ENCODE peak calls at places on chromosomes 16 and 17, in four cellular contexts. K is A549, G is IMR-90, N is SK-N-SH. B is an unnamed sample.
A peak's percentile ranks its signal among the peaks of the same experiment; 100 is the strongest.

GRCh38 chr16:55257971-55258613 is 65.9 kb upstream of the IRX6 start:
- DNase-seq in G (peak; percentile 26), N (peak; percentile 45), K (no peak), B (peak; percentile 41)

GRCh38 chr16:12290165-12290564 is 313.6 kb downstream of the SNX29 start:
- DNase-seq in K (no peak), G (no peak), N (no peak), B (no peak)

GRCh38 chr17:69466905-69467630 is 52.6 kb downstream of the MAP2K6 start:
- DNase-seq in N (peak; percentile 50), G (peak; percentile 62), K (no peak), B (peak; percentile 12)

GRCh38 chr16:12462690-12463646 is 340.7 kb downstream of the CPPED1 start:
- DNase-seq in K (no peak), N (no peak), G (peak; percentile 82), B (no peak)

GRCh38 chr16:65414284-65414984 is 292.6 kb upstream of the CDH11 start:
- DNase-seq in N (peak; percentile 20), G (peak; percentile 87), K (no peak), B (no peak)

GRCh38 chr16:3158014-3158497 is 23.2 kb downstream of the ZNF213 start:
- DNase-seq in N (peak; percentile 73), G (no peak), K (no peak), B (no peak)

GRCh38 chr16:9124444-9124843 is 33.0 kb downstream of the HAPSTR1 start:
- DNase-seq in G (no peak), K (no peak), N (no peak), B (no peak)

GRCh38 chr17:45315583-45316270 is 1.1 kb downstream of the MAP3K14 start:
- DNase-seq in K (no peak), G (no peak), N (no peak), B (no peak)

GRCh38 chr17:61393904-61394629 is 5.6 kb upstream of the TBX2 start:
- DNase-seq in K (no peak), G (peak; percentile 81), N (peak; percentile 81), B (peak; percentile 97)

GRCh38 chr16:67651039-67651438 is 6.1 kb downstream of the CARMIL2 start:
- DNase-seq in N (no peak), G (no peak), K (no peak), B (no peak)

GRCh38 chr16:19429271-19429670 is 11.6 kb downstream of the TMC5 start:
- DNase-seq in N (no peak), G (no peak), K (no peak), B (no peak)

GRCh38 chr16:85492617-85492957 is 120.5 kb upstream of the GSE1 start:
- DNase-seq in G (no peak), N (no peak), K (no peak), B (no peak)

GRCh38 chr17:34598161-34598776 is 18.9 kb downstream of the TMEM132E start:
- DNase-seq in N (peak; percentile 75), K (no peak), G (no peak), B (peak; percentile 81)

GRCh38 chr16:31052131-31052530 is 18.8 kb downstream of the STX4 start:
- DNase-seq in G (peak; percentile 97), N (no peak), K (peak; percentile 90), B (peak; percentile 45)

GRCh38 chr16:86991679-86992078 is 325.5 kb downstream of the C16orf95 start:
- DNase-seq in N (no peak), K (no peak), G (peak; percentile 88), B (no peak)

GRCh38 chr17:53655591-53655990 is 167.1 kb upstream of the KIF2B start:
- DNase-seq in N (no peak), G (peak; percentile 25), K (no peak), B (no peak)

GRCh38 chr17:63309021-63309420 is 137.1 kb downstream of the CYB561 start:
- DNase-seq in G (peak; percentile 45), N (no peak), K (no peak), B (no peak)

GRCh38 chr16:8474576-8474975 is 115.7 kb downstream of the TMEM114 start:
- DNase-seq in G (no peak), N (peak; percentile 51), K (no peak), B (no peak)

GRCh38 chr17:7313028-7313889 is 1.9 kb downstream of the GPS2 start:
- DNase-seq in G (peak; percentile 2), K (peak; percentile 67), N (no peak), B (peak; percentile 45)

GRCh38 chr17:58351182-58351581 is 819 bp downstream of the SUPT4H1 start:
- DNase-seq in K (no peak), G (no peak), N (no peak), B (no peak)

GRCh38 chr17:81885869-81886548 is 5.4 kb downstream of the ALYREF start:
- DNase-seq in K (no peak), G (no peak), N (peak; percentile 21), B (no peak)

GRCh38 chr17:58081641-58082340 is 1.4 kb upstream of the DYNLL2 start:
- DNase-seq in G (no peak), N (no peak), K (no peak), B (no peak)

GRCh38 chr17:59897090-59897489 is 4.2 kb downstream of the RPS6KB1 start:
- DNase-seq in K (no peak), G (peak; percentile 71), N (no peak), B (no peak)

GRCh38 chr16:20023190-20023589 is 50.5 kb downstream of the GPR139 start:
- DNase-seq in N (no peak), G (peak; percentile 17), K (no peak), B (peak; percentile 32)

GRCh38 chr17:19022128-19022527 is 17.6 kb upstream of the FAM83G start:
- DNase-seq in N (no peak), K (no peak), G (no peak), B (no peak)

GRCh38 chr17:19024101-19025078 is 19.8 kb upstream of the FAM83G start:
- DNase-seq in K (no peak), N (no peak), G (peak; percentile 26), B (no peak)

GRCh38 chr17:19021622-19022083 is 17.1 kb upstream of the FAM83G start:
- DNase-seq in N (no peak), G (no peak), K (no peak), B (no peak)

GRCh38 chr17:19022747-19023146 is 18.2 kb upstream of the FAM83G start:
- DNase-seq in N (no peak), G (no peak), K (no peak), B (no peak)

DNA sequence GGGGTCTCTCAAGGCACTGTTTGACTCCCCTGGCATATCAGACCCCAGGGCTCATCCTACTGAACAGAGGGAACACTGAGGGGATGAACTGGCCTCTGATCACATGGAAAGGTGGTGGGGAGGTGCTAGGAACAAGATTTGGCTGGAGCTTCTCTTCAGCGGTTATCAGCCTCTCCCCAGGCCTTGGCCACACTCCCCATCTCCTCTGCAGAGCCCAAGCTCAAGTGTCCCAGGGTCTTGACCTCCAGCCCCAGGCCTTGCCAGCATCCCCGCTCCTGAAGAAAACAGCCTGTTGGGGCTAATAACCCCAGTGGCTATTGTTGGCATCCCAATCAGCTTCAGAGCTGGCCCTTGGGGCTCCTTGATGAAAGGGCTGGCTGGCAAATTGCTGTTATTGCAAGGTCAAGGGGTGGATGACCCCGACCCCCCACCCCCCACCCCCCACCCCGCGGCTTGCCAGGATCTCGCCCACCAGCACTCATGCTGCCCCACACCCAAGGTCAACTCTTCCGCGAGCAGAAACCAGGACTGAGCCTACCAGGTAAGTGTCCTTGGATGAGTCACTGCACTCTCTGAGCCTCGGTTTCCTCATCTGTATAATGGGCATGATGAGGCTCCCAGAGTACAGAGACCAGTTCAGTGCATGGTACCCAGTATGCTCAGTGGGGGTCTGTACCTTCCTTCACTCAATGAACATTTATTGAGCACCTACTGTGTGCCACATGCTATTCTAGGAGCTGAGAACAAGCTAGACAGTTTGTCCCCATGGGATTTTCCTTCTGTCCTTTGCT is 18.8 kb upstream of the FAM83G start:
- DNase-seq in K (no peak), N (no peak), G (no peak), B (no peak)
- TF ChIP-seq RAD21 in K (no peak), N (no peak), G (no peak), B (no peak)

DNA sequence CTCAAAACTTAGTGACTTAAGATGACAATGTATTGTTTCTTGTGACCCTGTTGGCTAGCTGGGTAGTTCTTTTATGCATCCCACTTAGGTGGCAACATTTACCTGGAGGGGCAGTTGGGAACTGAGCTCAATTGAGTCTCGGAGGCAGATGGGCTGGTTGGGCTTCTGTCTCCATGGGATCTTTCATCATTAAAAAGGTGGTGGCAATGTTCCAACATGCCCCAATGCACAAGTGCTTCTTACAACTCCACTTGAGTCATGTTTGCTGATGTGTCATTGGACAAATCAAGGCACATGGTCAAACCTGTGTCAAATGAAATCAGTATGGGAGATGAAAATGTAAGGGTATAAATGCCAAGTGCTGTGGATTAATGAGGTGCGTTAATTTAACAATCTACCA is 11.7 kb upstream of the HS3ST3B1 start:
- DNase-seq in G (no peak), K (no peak), N (no peak), B (no peak)
- TF ChIP-seq RAD21 in G (no peak), K (no peak), N (no peak), B (no peak)

DNA sequence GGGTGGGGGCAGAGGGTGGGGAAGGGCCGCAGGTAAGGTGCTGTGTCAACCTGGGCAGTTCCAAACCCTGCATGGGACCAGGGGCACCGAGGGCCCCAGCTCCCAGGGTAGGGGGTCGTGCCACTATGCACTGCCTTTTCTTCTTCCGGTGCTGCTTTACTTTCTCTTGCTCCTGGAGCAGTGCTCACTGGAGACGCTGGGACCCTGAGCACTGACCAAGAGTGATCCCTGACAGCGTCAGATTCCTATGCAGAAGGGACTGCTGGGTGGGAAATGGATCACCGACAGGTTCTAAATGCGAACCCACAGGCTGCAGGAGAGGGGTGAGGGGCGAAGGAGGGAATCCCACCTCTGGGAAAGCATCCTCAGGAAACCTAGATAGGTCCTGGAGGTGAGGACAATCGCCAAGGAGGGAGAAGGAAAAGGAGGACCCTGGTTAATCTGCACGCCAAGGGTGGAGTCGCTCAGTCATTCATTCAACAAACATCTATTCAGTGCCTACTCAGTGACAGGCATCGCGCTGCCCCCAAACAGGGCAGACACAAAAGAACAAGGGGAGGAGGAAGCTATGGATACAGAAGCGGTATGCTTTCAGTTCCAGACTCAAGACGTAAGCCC is 470.2 kb downstream of the SOX9 start:
- DNase-seq in G (no peak), K (peak; percentile 53), N (no peak), B (no peak)
- TF ChIP-seq RAD21 in G (no peak), K (no peak), N (no peak), B (no peak)

DNA sequence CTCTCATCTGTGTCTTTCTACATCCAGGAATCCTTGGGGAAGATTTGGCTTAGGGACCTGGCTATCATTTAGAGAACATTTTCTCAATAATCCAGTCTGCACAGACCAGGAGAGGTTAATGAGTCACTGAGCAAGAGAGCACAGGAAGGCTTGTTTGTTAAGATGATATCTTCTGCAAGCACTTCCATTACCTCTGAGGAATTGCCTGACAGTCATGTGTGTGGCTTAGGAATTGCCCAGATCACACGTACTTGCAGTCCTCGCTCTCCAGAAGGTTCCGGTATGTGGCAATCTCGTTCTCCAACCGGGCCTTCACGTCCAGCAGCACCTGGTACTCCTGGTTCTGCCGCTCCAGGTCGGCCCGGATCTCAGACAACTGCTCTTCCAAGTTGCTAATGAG is 3.3 kb downstream of the KRT37 start:
- DNase-seq in G (peak; percentile 77), K (no peak), N (no peak), B (peak; percentile 40)
- TF ChIP-seq RAD21 in G (no peak), K (no peak), N (no peak), B (no peak)

DNA sequence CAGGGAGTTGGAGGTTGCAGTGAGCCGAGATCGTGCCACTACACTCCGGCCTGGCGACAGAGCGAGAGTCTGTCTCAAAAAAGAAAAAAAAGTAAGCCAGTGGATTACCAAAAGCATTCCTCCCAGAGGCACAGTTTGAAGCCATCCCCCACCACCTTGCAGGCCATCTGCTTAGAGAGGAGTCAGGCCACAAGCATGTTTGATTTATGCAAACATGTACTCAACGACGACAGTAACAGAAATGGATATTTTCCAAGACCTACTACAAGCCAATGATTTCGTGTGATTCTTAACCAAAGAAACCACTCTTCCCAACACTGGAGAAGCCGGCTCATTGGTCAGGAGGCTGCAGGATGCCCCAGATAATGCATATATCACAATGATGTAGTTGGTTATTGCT is 34.8 kb downstream of the MYH13 start:
- DNase-seq in G (peak; percentile 83), N (no peak), K (no peak), B (no peak)
- TF ChIP-seq RAD21 in G (no peak), N (no peak), K (no peak), B (no peak)